ENCODE peak calls at places on chromosomes 16 and 17, in five cellular contexts. One of them, this sample, is unnamed.

GRCh38 chr16:24775455-24775854 is 46.0 kb downstream of the TNRC6A start:
- DNase-seq in T-cell: no peak
- DNase-seq in left cardiac atrium: no peak
- DNase-seq in mucosa of gallbladder: no peak
- DNase-seq in stimulated activated CD4-positive, alpha-beta T cell treated with anti-CD3 and anti-CD28 coated beads, Interleukin-2, amount 100 ng/mL, for 24 hours: no peak
- DNase-seq in this sample: no peak

GRCh38 chr17:35900693-35901487 is 20.7 kb upstream of the CCL5 start:
- DNase-seq in stimulated activated CD4-positive, alpha-beta T cell treated with anti-CD3 and anti-CD28 coated beads, Interleukin-2, amount 100 ng/mL, for 24 hours: no peak
- DNase-seq in T-cell: no peak
- DNase-seq in left cardiac atrium: no peak
- DNase-seq in mucosa of gallbladder: no peak
- DNase-seq in this sample: no peak

GRCh38 chr17:76408037-76408849 is 23.8 kb downstream of the SPHK1 start:
- DNase-seq in T-cell: peak
- DNase-seq in left cardiac atrium: peak
- DNase-seq in stimulated activated CD4-positive, alpha-beta T cell treated with anti-CD3 and anti-CD28 coated beads, Interleukin-2, amount 100 ng/mL, for 24 hours: peak
- DNase-seq in mucosa of gallbladder: peak
- DNase-seq in this sample: peak

GRCh38 chr16:70561623-70562022 is 38.0 kb downstream of the SF3B3 start:
- DNase-seq in left cardiac atrium: no peak
- DNase-seq in T-cell: no peak
- DNase-seq in stimulated activated CD4-positive, alpha-beta T cell treated with anti-CD3 and anti-CD28 coated beads, Interleukin-2, amount 100 ng/mL, for 24 hours: no peak
- DNase-seq in mucosa of gallbladder: no peak
- DNase-seq in this sample: no peak

GRCh38 chr17:65633988-65634387 is 72.5 kb upstream of the AXIN2 start:
- DNase-seq in mucosa of gallbladder: no peak
- DNase-seq in stimulated activated CD4-positive, alpha-beta T cell treated with anti-CD3 and anti-CD28 coated beads, Interleukin-2, amount 100 ng/mL, for 24 hours: no peak
- DNase-seq in T-cell: no peak
- DNase-seq in left cardiac atrium: no peak
- DNase-seq in this sample: no peak

GRCh38 chr16:27692576-27692975 is 142.6 kb downstream of the KATNIP start:
- DNase-seq in stimulated activated CD4-positive, alpha-beta T cell treated with anti-CD3 and anti-CD28 coated beads, Interleukin-2, amount 100 ng/mL, for 24 hours: no peak
- DNase-seq in mucosa of gallbladder: no peak
- DNase-seq in T-cell: no peak
- DNase-seq in left cardiac atrium: no peak
- DNase-seq in this sample: no peak

GRCh38 chr16:69839798-69840409 is 77.8 kb downstream of the WWP2 start:
- DNase-seq in left cardiac atrium: peak
- DNase-seq in mucosa of gallbladder: peak
- DNase-seq in stimulated activated CD4-positive, alpha-beta T cell treated with anti-CD3 and anti-CD28 coated beads, Interleukin-2, amount 100 ng/mL, for 24 hours: no peak
- DNase-seq in T-cell: no peak
- DNase-seq in this sample: no peak

GRCh38 chr16:2967211-2967631 is 1.9 kb upstream of the PAQR4 start:
- DNase-seq in mucosa of gallbladder: no peak
- DNase-seq in stimulated activated CD4-positive, alpha-beta T cell treated with anti-CD3 and anti-CD28 coated beads, Interleukin-2, amount 100 ng/mL, for 24 hours: no peak
- DNase-seq in T-cell: no peak
- DNase-seq in left cardiac atrium: no peak
- DNase-seq in this sample: no peak

GRCh38 chr17:8941520-8941919 is 24.0 kb downstream of the PIK3R5 start:
- DNase-seq in T-cell: peak
- DNase-seq in stimulated activated CD4-positive, alpha-beta T cell treated with anti-CD3 and anti-CD28 coated beads, Interleukin-2, amount 100 ng/mL, for 24 hours: peak
- DNase-seq in left cardiac atrium: peak
- DNase-seq in mucosa of gallbladder: no peak
- DNase-seq in this sample: peak

GRCh38 chr17:7552621-7553051 is 3.8 kb downstream of the TNFSF12 start:
- DNase-seq in T-cell: peak
- DNase-seq in stimulated activated CD4-positive, alpha-beta T cell treated with anti-CD3 and anti-CD28 coated beads, Interleukin-2, amount 100 ng/mL, for 24 hours: no peak
- DNase-seq in mucosa of gallbladder: peak
- DNase-seq in left cardiac atrium: no peak
- DNase-seq in this sample: peak

GRCh38 chr16:75304521-75305363 is 53.3 kb upstream of the BCAR1 start:
- DNase-seq in left cardiac atrium: peak
- DNase-seq in T-cell: no peak
- DNase-seq in mucosa of gallbladder: peak
- DNase-seq in stimulated activated CD4-positive, alpha-beta T cell treated with anti-CD3 and anti-CD28 coated beads, Interleukin-2, amount 100 ng/mL, for 24 hours: no peak
- DNase-seq in this sample: no peak

GRCh38 chr16:354971-355441 is 2.5 kb upstream of the AXIN1 start:
- DNase-seq in T-cell: peak
- DNase-seq in stimulated activated CD4-positive, alpha-beta T cell treated with anti-CD3 and anti-CD28 coated beads, Interleukin-2, amount 100 ng/mL, for 24 hours: no peak
- DNase-seq in left cardiac atrium: no peak
- DNase-seq in mucosa of gallbladder: no peak
- DNase-seq in this sample: no peak

GRCh38 chr16:24430937-24431760 is 108.2 kb upstream of the RBBP6 start:
- DNase-seq in mucosa of gallbladder: no peak
- DNase-seq in stimulated activated CD4-positive, alpha-beta T cell treated with anti-CD3 and anti-CD28 coated beads, Interleukin-2, amount 100 ng/mL, for 24 hours: no peak
- DNase-seq in left cardiac atrium: no peak
- DNase-seq in T-cell: no peak
- DNase-seq in this sample: no peak

GRCh38 chr17:77693776-77694175 is 264.7 kb upstream of the TNRC6C start:
- DNase-seq in stimulated activated CD4-positive, alpha-beta T cell treated with anti-CD3 and anti-CD28 coated beads, Interleukin-2, amount 100 ng/mL, for 24 hours: no peak
- DNase-seq in left cardiac atrium: no peak
- DNase-seq in mucosa of gallbladder: no peak
- DNase-seq in T-cell: no peak
- DNase-seq in this sample: no peak

GRCh38 chr16:88938933-88939813 is 37.8 kb downstream of the CBFA2T3 start:
- DNase-seq in T-cell: no peak
- DNase-seq in mucosa of gallbladder: no peak
- DNase-seq in left cardiac atrium: peak
- DNase-seq in stimulated activated CD4-positive, alpha-beta T cell treated with anti-CD3 and anti-CD28 coated beads, Interleukin-2, amount 100 ng/mL, for 24 hours: no peak
- DNase-seq in this sample: no peak

GRCh38 chr17:45782889-45783592 is 1.1 kb upstream of the CRHR1 start:
- DNase-seq in mucosa of gallbladder: no peak
- DNase-seq in T-cell: no peak
- DNase-seq in stimulated activated CD4-positive, alpha-beta T cell treated with anti-CD3 and anti-CD28 coated beads, Interleukin-2, amount 100 ng/mL, for 24 hours: peak
- DNase-seq in left cardiac atrium: no peak
- DNase-seq in this sample: peak

GRCh38 chr16:1150511-1150982 is 2.4 kb upstream of the CACNA1H start:
- DNase-seq in stimulated activated CD4-positive, alpha-beta T cell treated with anti-CD3 and anti-CD28 coated beads, Interleukin-2, amount 100 ng/mL, for 24 hours: peak
- DNase-seq in T-cell: peak
- DNase-seq in mucosa of gallbladder: no peak
- DNase-seq in left cardiac atrium: no peak
- DNase-seq in this sample: no peak

GRCh38 chr17:64984776-64985521 is 65.7 kb upstream of the LRRC37A3 start:
- DNase-seq in left cardiac atrium: no peak
- DNase-seq in T-cell: peak
- DNase-seq in stimulated activated CD4-positive, alpha-beta T cell treated with anti-CD3 and anti-CD28 coated beads, Interleukin-2, amount 100 ng/mL, for 24 hours: no peak
- DNase-seq in mucosa of gallbladder: no peak
- DNase-seq in this sample: peak

GRCh38 chr17:38464723-38465419 is 36.6 kb downstream of the ARHGAP23 start:
- DNase-seq in mucosa of gallbladder: peak
- DNase-seq in stimulated activated CD4-positive, alpha-beta T cell treated with anti-CD3 and anti-CD28 coated beads, Interleukin-2, amount 100 ng/mL, for 24 hours: no peak
- DNase-seq in T-cell: no peak
- DNase-seq in left cardiac atrium: peak
- DNase-seq in this sample: no peak

GRCh38 chr17:76969598-76970172 is 101.5 kb downstream of the MGAT5B start:
- DNase-seq in mucosa of gallbladder: no peak
- DNase-seq in stimulated activated CD4-positive, alpha-beta T cell treated with anti-CD3 and anti-CD28 coated beads, Interleukin-2, amount 100 ng/mL, for 24 hours: peak
- DNase-seq in left cardiac atrium: no peak
- DNase-seq in T-cell: no peak
- DNase-seq in this sample: no peak

GRCh38 chr17:33120103-33120502 is 128.5 kb downstream of the SPACA3 start:
- DNase-seq in stimulated activated CD4-positive, alpha-beta T cell treated with anti-CD3 and anti-CD28 coated beads, Interleukin-2, amount 100 ng/mL, for 24 hours: no peak
- DNase-seq in left cardiac atrium: no peak
- DNase-seq in T-cell: no peak
- DNase-seq in mucosa of gallbladder: no peak
- DNase-seq in this sample: no peak

GRCh38 chr17:66493283-66494019 is 191.0 kb downstream of the PRKCA start:
- DNase-seq in T-cell: no peak
- DNase-seq in left cardiac atrium: no peak
- DNase-seq in mucosa of gallbladder: no peak
- DNase-seq in stimulated activated CD4-positive, alpha-beta T cell treated with anti-CD3 and anti-CD28 coated beads, Interleukin-2, amount 100 ng/mL, for 24 hours: no peak
- DNase-seq in this sample: no peak

GRCh38 chr16:53945996-53946395 is 242.0 kb downstream of the FTO start:
- DNase-seq in left cardiac atrium: no peak
- DNase-seq in T-cell: no peak
- DNase-seq in mucosa of gallbladder: no peak
- DNase-seq in stimulated activated CD4-positive, alpha-beta T cell treated with anti-CD3 and anti-CD28 coated beads, Interleukin-2, amount 100 ng/mL, for 24 hours: no peak
- DNase-seq in this sample: no peak

GRCh38 chr16:67917852-67918236 is 13.8 kb downstream of the CTRL start:
- DNase-seq in mucosa of gallbladder: no peak
- DNase-seq in left cardiac atrium: no peak
- DNase-seq in stimulated activated CD4-positive, alpha-beta T cell treated with anti-CD3 and anti-CD28 coated beads, Interleukin-2, amount 100 ng/mL, for 24 hours: peak
- DNase-seq in T-cell: no peak
- DNase-seq in this sample: peak

GRCh38 chr16:52603015-52603414 is 56.1 kb upstream of the TOX3 start:
- DNase-seq in left cardiac atrium: no peak
- DNase-seq in stimulated activated CD4-positive, alpha-beta T cell treated with anti-CD3 and anti-CD28 coated beads, Interleukin-2, amount 100 ng/mL, for 24 hours: no peak
- DNase-seq in mucosa of gallbladder: peak
- DNase-seq in T-cell: no peak
- DNase-seq in this sample: no peak

GRCh38 chr17:78409191-78409621 is 30.8 kb downstream of the PGS1 start:
- DNase-seq in mucosa of gallbladder: peak
- DNase-seq in left cardiac atrium: no peak
- DNase-seq in stimulated activated CD4-positive, alpha-beta T cell treated with anti-CD3 and anti-CD28 coated beads, Interleukin-2, amount 100 ng/mL, for 24 hours: no peak
- DNase-seq in T-cell: no peak
- DNase-seq in this sample: no peak